ENCODE peak calls at places on chromosome 2, in ten cellular contexts. O is adipocyte, H is HCT116, A is H9, N is ovary, G is WERI-Rb-1, X is Caco-2, L is psoas muscle, W is endodermal cell, U is NT2/D1. K is an unnamed sample. For H3K9me3, the result is how much of the 10 kb centered on the place peaks cover.

GRCh38 chr2:96464651-96465050 is 40.5 kb downstream of the NEURL3 start:
- DNase-seq in H (no peak), U (no peak), N (no peak), O (no peak), W (no peak), X (no peak), L (no peak), A (no peak), G (peak), K (no peak)

GRCh38 chr2:85344356-85344954 is 9.9 kb downstream of the RETSAT start:
- DNase-seq in U (no peak), A (no peak), W (no peak), G (no peak), O (no peak), H (no peak), N (no peak), L (no peak), X (no peak), K (no peak)

GRCh38 chr2:122804494-122804893 is 1049.0 kb downstream of the TSN start:
- DNase-seq in W (no peak), O (no peak), L (no peak), U (no peak), N (no peak), X (no peak), H (no peak), A (no peak), G (no peak), K (no peak)

GRCh38 chr2:207561386-207562080 is 31.8 kb downstream of the CREB1 start:
- DNase-seq in N (no peak), H (no peak), U (no peak), G (no peak), L (no peak), W (no peak), O (no peak), X (no peak), A (no peak), K (no peak)

GRCh38 chr2:216909541-216910175 is 49.8 kb upstream of the TNP1 start:
- DNase-seq in L (no peak), O (no peak), H (no peak), X (no peak), G (peak), U (no peak), A (no peak), W (peak), N (no peak), K (no peak)

GRCh38 chr2:60819155-60819862 is 62.1 kb upstream of the REL start:
- DNase-seq in L (no peak), O (no peak), U (no peak), H (no peak), N (no peak), X (no peak), A (no peak), W (no peak), G (no peak), K (no peak)

GRCh38 chr2:221104391-221104811 is 467.7 kb downstream of the EPHA4 start:
- DNase-seq in X (no peak), W (peak), H (no peak), N (peak), L (peak), U (no peak), G (no peak), A (peak), O (no peak), K (peak)

GRCh38 chr2:127044977-127045654 is 61.8 kb downstream of the BIN1 start:
- DNase-seq in N (no peak), U (no peak), H (no peak), O (no peak), A (no peak), L (no peak), W (peak), G (no peak), X (no peak), K (no peak)

GRCh38 chr2:238854246-238854645 is 6.4 kb downstream of the TWIST2 start:
- DNase-seq in O (no peak), U (no peak), L (no peak), N (no peak), G (no peak), H (no peak), A (no peak), X (no peak), W (peak), K (no peak)

GRCh38 chr2:20421988-20422678 is 24.7 kb upstream of the RHOB start:
- DNase-seq in N (peak), U (no peak), L (peak), H (no peak), X (no peak), A (no peak), G (peak), W (no peak), O (peak), K (peak)

GRCh38 chr2:234593636-234594035 is 96.8 kb upstream of the ARL4C start:
- DNase-seq in H (no peak), W (no peak), N (no peak), G (no peak), L (no peak), A (no peak), U (no peak), X (no peak), O (peak), K (no peak)

GRCh38 chr2:23924589-23925359 is 2.1 kb downstream of the ATAD2B start:
- DNase-seq in X (no peak), G (no peak), W (no peak), L (no peak), O (peak), U (no peak), H (no peak), A (no peak), N (no peak), K (no peak)

GRCh38 chr2:13414907-13415306 is 698.2 kb downstream of the TRIB2 start:
- DNase-seq in U (no peak), A (no peak), L (no peak), N (no peak), O (no peak), G (no peak), H (no peak), W (no peak), X (no peak), K (no peak)
- H3K9me3 ChIP-seq in U (under half), A (under half), L (under half), N (under half), O (under half), G (under half), H (under half), W (half or more), X (under half), K (under half)

GRCh38 chr2:34176693-34177092 is 577.6 kb upstream of the FAM98A start:
- DNase-seq in W (no peak), U (no peak), O (no peak), X (no peak), L (no peak), N (no peak), H (no peak), A (no peak), G (no peak), K (no peak)
- H3K9me3 ChIP-seq in W (under half), U (under half), O (under half), X (under half), L (under half), N (under half), H (under half), A (under half), G (under half), K (under half)

GRCh38 chr2:189937691-189938090 is 124.8 kb downstream of the MSTN start:
- DNase-seq in A (no peak), H (no peak), X (no peak), G (no peak), O (no peak), L (no peak), W (no peak), N (no peak), U (no peak), K (no peak)

GRCh38 chr2:189940913-189941312 is 121.6 kb downstream of the MSTN start:
- DNase-seq in A (no peak), G (no peak), X (no peak), N (no peak), O (no peak), H (no peak), L (no peak), W (no peak), U (no peak), K (no peak)

DNA sequence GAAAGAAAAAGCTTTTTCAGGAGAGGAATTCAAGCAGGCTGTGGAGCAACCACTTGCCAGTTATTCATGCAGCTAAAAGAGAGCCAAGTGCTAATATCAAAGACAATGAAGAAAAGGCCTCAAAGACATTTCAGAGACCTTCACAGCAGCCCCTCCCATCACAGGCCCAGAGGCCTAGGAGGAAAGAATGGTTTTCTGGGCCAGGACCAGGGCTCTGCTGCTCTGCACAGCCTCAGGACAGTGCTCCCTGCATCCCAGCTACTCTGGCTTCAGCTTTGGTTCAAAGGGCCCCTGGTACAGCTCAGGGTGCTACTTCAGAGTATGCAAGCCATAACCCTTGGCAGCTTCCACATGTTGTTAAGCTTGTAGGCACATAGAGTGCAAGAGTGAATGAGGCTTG is 119.5 kb downstream of the MSTN start:
- DNase-seq in W (no peak), L (no peak), O (no peak), U (no peak), X (no peak), H (no peak), A (no peak), N (no peak), G (no peak), K (no peak)
- H3K9me3 ChIP-seq in W (half or more), L (under half), O (under half), U (under half), X (under half), H (under half), A (under half), N (under half), G (under half), K (under half)

GRCh38 chr2:68559692-68560091 is 83.7 kb upstream of the PROKR1 start:
- DNase-seq in O (no peak), W (no peak), H (no peak), X (no peak), G (no peak), U (no peak), N (no peak), L (no peak), A (no peak), K (no peak)

GRCh38 chr2:68562934-68563333 is 80.4 kb upstream of the PROKR1 start:
- DNase-seq in W (no peak), N (no peak), H (no peak), X (no peak), L (no peak), G (no peak), U (no peak), A (no peak), O (no peak), K (no peak)

GRCh38 chr2:68561372-68561771 is 82.0 kb upstream of the PROKR1 start:
- DNase-seq in O (no peak), N (no peak), H (no peak), X (no peak), G (no peak), L (no peak), U (no peak), A (no peak), W (no peak), K (no peak)

GRCh38 chr2:68558576-68558975 is 84.8 kb upstream of the PROKR1 start:
- DNase-seq in O (no peak), U (no peak), X (no peak), L (no peak), W (no peak), G (no peak), N (no peak), H (no peak), A (no peak), K (no peak)

GRCh38 chr2:68560583-68560982 is 82.8 kb upstream of the PROKR1 start:
- DNase-seq in H (no peak), X (no peak), N (no peak), O (no peak), A (no peak), L (no peak), G (no peak), W (no peak), U (no peak), K (no peak)
- H3K9me3 ChIP-seq in H (under half), X (under half), N (under half), O (under half), A (under half), L (under half), G (under half), W (under half), U (under half), K (under half)

DNA sequence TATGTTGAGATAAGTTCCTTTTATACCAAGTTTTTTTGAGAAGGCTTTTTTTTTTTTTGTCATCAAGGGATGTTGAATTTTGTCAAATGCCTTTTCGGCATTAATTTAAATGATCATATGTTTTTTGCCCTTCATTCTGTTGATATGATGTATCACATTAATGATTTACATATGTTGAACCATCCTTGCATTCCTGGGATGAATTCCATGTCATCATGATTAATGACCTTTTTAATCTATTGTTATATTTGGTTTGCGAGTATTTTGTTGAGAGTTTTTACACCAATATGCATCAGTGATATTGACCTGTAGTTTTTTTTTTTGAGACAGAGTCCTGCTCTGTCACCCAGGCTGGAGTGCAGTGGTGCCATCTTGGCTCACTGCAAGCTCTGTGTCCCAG is 585.7 kb upstream of the FANCL start:
- DNase-seq in W (no peak), U (no peak), L (no peak), A (no peak), H (no peak), O (no peak), G (no peak), N (no peak), X (no peak), K (no peak)
- H3K9me3 ChIP-seq in W (under half), U (under half), L (under half), A (under half), H (under half), O (under half), G (under half), N (under half), X (under half), K (under half)

K was measured in body of pancreas.